ENCODE peak calls at places on chromosome 9, in nine cellular contexts. E is GM12865, P is NB4, D is B cell, O is fibroblast of pulmonary artery, L is PC-9, N is cardiac fibroblast, A is brain microvascular endothelial cell, G is GM23338. Z is an unnamed sample.

GRCh38 chr9:111959960-111960359 is 63.3 kb downstream of the UGCG start:
- DNase-seq in D (no peak), N (peak; percentile 37), P (no peak), A (peak; percentile 87), G (no peak), E (no peak), O (peak; percentile 56), L (no peak), Z (peak; percentile 35)

GRCh38 chr9:115250646-115251045 is 132.7 kb upstream of the TNC start:
- DNase-seq in L (peak; percentile 30), E (no peak), G (peak; percentile 48), A (peak; percentile 95), N (peak; percentile 88), P (no peak), O (peak; percentile 95), D (no peak), Z (no peak)

GRCh38 chr9:132406554-132407122 is at the start of gene TTF1:
- DNase-seq in N (peak; percentile 93), O (peak; percentile 93), G (peak; percentile 97), P (peak; percentile 91), L (peak; percentile 87), E (peak; percentile 96), D (peak; percentile 96), A (peak; percentile 80), Z (peak; percentile 94)

GRCh38 chr9:87676976-87677775 is 48.7 kb upstream of the CTSL start:
- DNase-seq in O (peak; percentile 82), A (no peak), G (no peak), E (no peak), L (no peak), D (no peak), P (no peak), N (peak; percentile 73), Z (peak; percentile 72)

GRCh38 chr9:131701789-131702337 is 38.0 kb downstream of the RAPGEF1 start:
- DNase-seq in E (no peak), L (no peak), P (no peak), A (no peak), G (peak; percentile 66), D (no peak), N (no peak), O (no peak), Z (no peak)

GRCh38 chr9:18438300-18438925 is 35.5 kb upstream of the ADAMTSL1 start:
- DNase-seq in E (no peak), N (peak; percentile 70), A (peak; percentile 50), L (no peak), O (peak; percentile 57), G (peak; percentile 81), P (no peak), D (no peak), Z (peak; percentile 71)

GRCh38 chr9:135670721-135671590 is 7.8 kb downstream of the LCN9 start:
- DNase-seq in P (no peak), O (no peak), N (no peak), E (no peak), D (no peak), G (no peak), L (no peak), A (no peak), Z (no peak)

GRCh38 chr9:132670816-132671371 is 630 bp downstream of the GTF3C4 start:
- DNase-seq in N (peak; percentile 26), P (peak; percentile 54), E (peak; percentile 63), L (peak; percentile 23), D (peak; percentile 74), O (peak; percentile 38), G (peak; percentile 80), A (peak; percentile 14), Z (peak; percentile 23)

GRCh38 chr9:112065781-112066606 is 109.1 kb downstream of the SUSD1 start:
- DNase-seq in D (no peak), O (peak; percentile 31), G (peak; percentile 27), L (peak; percentile 91), A (peak; percentile 97), E (no peak), N (peak; percentile 54), P (no peak), Z (peak; percentile 11)

GRCh38 chr9:11158063-11158462 is 545.3 kb upstream of the PTPRD start:
- DNase-seq in N (no peak), G (no peak), D (no peak), O (no peak), A (no peak), L (no peak), E (no peak), P (peak; percentile 91), Z (no peak)

GRCh38 chr9:97545507-97545906 is 44.0 kb downstream of the TMOD1 start:
- DNase-seq in D (no peak), A (no peak), O (no peak), G (no peak), L (no peak), P (no peak), E (no peak), N (no peak), Z (no peak)

GRCh38 chr9:99259231-99259918 is 37.3 kb downstream of the SEC61B start:
- DNase-seq in D (peak; percentile 41), L (peak; percentile 8), O (peak; percentile 51), E (no peak), P (no peak), G (peak; percentile 34), N (peak; percentile 70), A (no peak), Z (peak; percentile 89)

GRCh38 chr9:117734523-117735314 is 30.5 kb downstream of the TLR4 start:
- DNase-seq in O (peak; percentile 42), L (no peak), N (peak; percentile 25), P (no peak), G (no peak), D (no peak), E (no peak), A (peak; percentile 66), Z (no peak)

GRCh38 chr9:109181284-109181683 is 14.2 kb upstream of the FRRS1L start:
- DNase-seq in O (no peak), D (no peak), A (no peak), N (no peak), G (no peak), L (no peak), P (no peak), E (peak; percentile 90), Z (no peak)

GRCh38 chr9:136881691-136882108 is 4.6 kb upstream of the TRAF2 start:
- DNase-seq in O (peak; percentile 44), L (peak; percentile 44), A (no peak), D (no peak), G (no peak), E (peak; percentile 78), P (no peak), N (peak; percentile 60), Z (peak; percentile 53)

GRCh38 chr9:116842658-116843057 is 155.6 kb downstream of the TRIM32 start:
- DNase-seq in P (no peak), D (no peak), G (peak; percentile 86), E (no peak), L (peak; percentile 34), O (no peak), N (no peak), A (no peak), Z (no peak)

GRCh38 chr9:13721481-13722235 is 442.2 kb upstream of the MPDZ start:
- DNase-seq in P (no peak), D (no peak), G (no peak), N (peak; percentile 31), O (peak; percentile 32), E (no peak), A (no peak), L (no peak), Z (peak; percentile 41)

GRCh38 chr9:115691686-115692085 is 461.9 kb upstream of the PAPPA start:
- DNase-seq in E (no peak), G (no peak), L (no peak), A (no peak), D (no peak), P (no peak), O (peak; percentile 77), N (peak; percentile 74), Z (no peak)

GRCh38 chr9:3956081-3956701 is 343.7 kb downstream of the GLIS3 start:
- DNase-seq in E (no peak), P (no peak), A (no peak), G (no peak), O (no peak), L (no peak), D (no peak), N (peak; percentile 34), Z (no peak)

DNA sequence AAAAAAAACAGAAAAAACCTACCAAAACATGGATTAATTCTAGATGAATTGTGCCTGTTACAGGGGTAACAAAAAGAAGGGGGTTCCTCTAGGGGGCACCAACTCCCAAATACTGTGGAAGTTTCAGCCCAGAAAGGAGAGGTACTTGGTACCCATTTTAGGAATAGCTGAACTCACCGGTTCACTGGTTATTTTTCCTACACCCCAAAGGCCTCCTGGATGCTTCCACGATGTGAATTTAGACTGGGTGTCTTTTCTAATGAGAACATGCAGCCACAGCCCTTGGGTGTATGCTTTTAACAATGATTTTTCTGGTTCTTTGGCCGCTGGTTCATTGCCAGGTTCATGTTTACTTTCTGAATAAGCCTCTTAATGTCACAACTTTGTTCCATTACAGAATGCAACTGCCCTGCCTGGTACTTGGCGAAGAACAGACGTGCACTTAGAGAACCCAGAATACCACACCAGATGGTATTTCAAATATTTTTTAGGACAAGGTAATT is 46.7 kb downstream of the GARNL3 start:
- DNase-seq in L (peak; percentile 63), O (peak; percentile 64), D (no peak), P (peak; percentile 52), G (peak; percentile 69), A (peak; percentile 52), E (peak; percentile 36), N (peak; percentile 60), Z (peak; percentile 63)
- TF ChIP-seq CTCF in L (peak; percentile 62), O (peak; percentile 49), D (no peak), P (peak; percentile 50), G (peak; percentile 64), A (peak; percentile 72), E (peak; percentile 39), N (peak; percentile 63), Z (peak; percentile 46)

GRCh38 chr9:107465467-107466451 is 23.8 kb downstream of the KLF4 start:
- DNase-seq in D (peak; percentile 74), O (peak; percentile 64), L (peak; percentile 59), P (peak; percentile 81), N (peak; percentile 74), E (peak; percentile 48), A (peak; percentile 45), G (peak; percentile 85), Z (peak; percentile 78)
- TF ChIP-seq CTCF in D (peak; percentile 78), O (peak; percentile 36), L (no peak), P (peak; percentile 48), N (peak; percentile 38), E (peak; percentile 78), A (peak; percentile 61), G (peak; percentile 88), Z (peak; percentile 83)

DNA sequence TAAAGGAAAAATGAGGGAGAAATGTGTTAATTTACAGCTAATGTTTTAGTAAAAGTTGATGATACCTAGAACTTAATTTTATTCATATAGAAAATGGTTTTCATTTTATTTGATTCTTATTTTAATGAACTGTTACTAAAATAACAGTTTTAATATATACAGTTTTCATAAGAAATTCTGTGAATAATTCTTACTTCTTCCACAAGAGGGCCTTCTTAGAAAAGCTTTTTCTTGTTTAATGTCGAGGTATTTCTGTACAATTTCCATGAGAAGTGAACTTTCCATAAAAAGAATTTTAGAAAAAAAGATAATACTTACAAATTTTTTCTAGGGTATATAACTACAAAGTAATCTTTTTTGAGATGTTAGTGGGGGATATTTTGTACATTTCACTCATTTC is 73.9 kb downstream of the KLF9 start:
- DNase-seq in P (peak; percentile 13), D (peak; percentile 18), N (peak; percentile 70), A (no peak), L (no peak), E (no peak), G (peak; percentile 22), O (peak; percentile 70), Z (peak; percentile 60)
- TF ChIP-seq CTCF in P (no peak), D (peak; percentile 78), N (peak; percentile 33), A (no peak), L (peak; percentile 78), E (peak; percentile 12), G (no peak), O (peak; percentile 46), Z (peak; percentile 50)

GRCh38 chr9:21155501-21155900 is 11.0 kb downstream of the IFNA21 start:
- DNase-seq in N (no peak), E (no peak), L (no peak), A (peak; percentile 44), P (no peak), G (no peak), D (no peak), O (peak; percentile 6), Z (peak; percentile 8)

GRCh38 chr9:21153688-21154608 is 12.3 kb upstream of the IFNW1 start:
- DNase-seq in E (peak; percentile 46), L (peak; percentile 3), D (no peak), A (peak; percentile 64), P (peak; percentile 91), O (peak; percentile 31), G (peak; percentile 71), N (peak; percentile 13), Z (peak; percentile 45)
- TF ChIP-seq CTCF in E (peak; percentile 36), L (no peak), D (no peak), A (peak; percentile 53), P (peak; percentile 83), O (no peak), G (peak; percentile 67), N (no peak), Z (peak; percentile 27)

Z was measured in cardiac muscle cell.